ENCODE peak calls at places on chromosomes 1 and 21, in four cellular contexts. W is K562, Q is WTC11, C is HepG2. P is an unnamed sample.

GRCh38 chr1:18974005-18974404 is 17.5 kb upstream of the IFFO2 start:
- DNase-seq in W (no peak), Q (no peak), C (no peak), P (no peak)

GRCh38 chr1:85048296-85049064 is at the start of gene MCOLN3:
- DNase-seq in W (peak; percentile 28), Q (peak; percentile 68), C (no peak), P (peak; percentile 59)

GRCh38 chr1:100219879-100220278 is 29.8 kb downstream of the DBT start:
- DNase-seq in W (peak; percentile 9), Q (no peak), C (no peak), P (no peak)

GRCh38 chr1:113170519-113170918 is 97.5 kb downstream of the LRIG2 start:
- DNase-seq in W (no peak), Q (no peak), C (no peak), P (no peak)

GRCh38 chr1:238912148-238912547 is 474.2 kb upstream of the CHRM3 start:
- DNase-seq in W (no peak), Q (no peak), C (no peak), P (no peak)

GRCh38 chr21:16195476-16195875 is 465.7 kb downstream of the USP25 start:
- DNase-seq in W (no peak), Q (no peak), C (no peak), P (no peak)

GRCh38 chr1:6259491-6260362 is 1.2 kb downstream of the GPR153 start:
- DNase-seq in W (peak; percentile 90), Q (peak; percentile 90), C (peak; percentile 63), P (peak; percentile 95)

GRCh38 chr1:23913212-23913880 is at the start of gene CNR2:
- DNase-seq in W (no peak), Q (no peak), C (no peak), P (no peak)

GRCh38 chr1:68346192-68346808 is 103.5 kb downstream of the RPE65 start:
- DNase-seq in W (peak; percentile 19), Q (no peak), C (peak; percentile 4), P (peak; percentile 19)

GRCh38 chr1:230253150-230253549 is 173.0 kb downstream of the PGBD5 start:
- DNase-seq in W (no peak), Q (no peak), C (no peak), P (no peak)

GRCh38 chr1:86852737-86853408 is 61.1 kb downstream of the SELENOF start:
- DNase-seq in W (no peak), Q (no peak), C (peak; percentile 59), P (no peak)

GRCh38 chr1:211566431-211567025 is 12.4 kb downstream of the SLC30A1 start:
- DNase-seq in W (no peak), Q (no peak), C (no peak), P (no peak)

GRCh38 chr21:46144464-46145070 is 10.8 kb downstream of the FTCD start:
- DNase-seq in W (no peak), Q (no peak), C (no peak), P (no peak)

GRCh38 chr1:31444725-31445448 is 31.9 kb downstream of the SERINC2 start:
- DNase-seq in W (peak; percentile 25), Q (no peak), C (peak; percentile 97), P (no peak)

GRCh38 chr1:110328274-110328673 is 10.9 kb upstream of the RBM15 start:
- DNase-seq in W (peak; percentile 34), Q (no peak), C (no peak), P (no peak)

GRCh38 chr1:184425449-184426277 is 38.8 kb downstream of the C1orf21 start:
- DNase-seq in W (no peak), Q (no peak), C (no peak), P (no peak)

DNA sequence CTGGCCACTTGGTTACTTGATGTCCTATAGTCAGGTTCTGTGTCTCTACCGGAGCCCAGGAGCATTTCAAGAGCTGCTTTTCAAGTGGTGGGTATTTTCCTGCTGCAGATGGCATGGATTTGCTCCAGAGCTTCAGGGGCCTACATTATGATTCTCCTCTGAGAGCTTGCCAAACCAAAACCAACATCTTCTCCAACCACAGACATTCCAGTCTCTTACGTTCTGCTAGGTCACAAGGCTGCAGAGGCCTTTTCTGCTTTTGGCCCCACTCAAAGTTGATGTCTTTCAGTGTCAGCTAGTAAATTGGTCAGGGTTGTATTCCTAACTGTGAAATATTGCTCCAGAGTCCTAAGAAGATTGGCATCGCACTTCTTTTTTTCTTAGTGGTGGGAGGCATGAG is 14.7 kb upstream of the AQP10 start:
- DNase-seq in W (no peak), Q (no peak), C (no peak), P (no peak)
- TF ChIP-seq FOXJ3 in W (no peak), Q (no peak), C (no peak), P (no peak)

DNA sequence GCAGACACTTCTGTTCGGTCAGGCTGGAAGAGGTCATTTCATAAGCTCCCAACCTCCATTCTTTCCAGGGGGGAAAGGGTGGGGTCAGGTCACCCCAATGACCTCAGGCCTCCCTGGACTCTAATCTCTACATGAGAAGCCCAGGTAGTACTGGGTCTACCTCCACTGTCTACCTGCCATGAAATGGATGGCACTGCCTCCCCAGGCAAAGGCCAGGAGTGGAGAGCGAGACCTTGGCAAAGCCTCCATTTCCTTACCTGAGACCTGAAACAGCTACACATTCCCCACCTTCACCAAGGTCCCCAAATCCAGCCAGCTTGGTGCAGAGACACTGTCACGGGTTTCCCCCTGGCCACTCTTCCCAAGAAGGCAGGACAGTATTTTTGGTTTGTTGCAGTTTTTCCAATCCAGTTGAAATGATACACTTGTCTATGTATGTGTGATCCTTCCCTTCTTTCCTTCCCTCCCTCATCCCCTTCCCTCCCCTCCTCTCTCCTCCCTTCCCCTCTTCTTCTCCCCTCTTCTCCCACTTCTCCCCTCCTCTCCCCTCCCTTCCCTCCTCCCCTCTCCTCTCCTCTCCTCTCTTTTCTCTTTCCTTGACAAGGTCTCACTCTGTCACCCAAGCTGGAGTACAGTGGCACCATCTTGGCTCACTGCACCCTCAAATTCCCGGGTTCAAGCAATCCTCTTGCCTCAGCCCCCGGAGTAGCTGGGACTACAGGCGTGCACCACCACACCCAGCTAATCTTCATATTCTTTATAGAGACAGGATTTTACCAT is 16.1 kb downstream of the BTG2 start:
- DNase-seq in W (no peak), Q (no peak), C (no peak), P (no peak)
- TF ChIP-seq FOXJ3 in W (no peak), Q (no peak), C (no peak), P (no peak)

DNA sequence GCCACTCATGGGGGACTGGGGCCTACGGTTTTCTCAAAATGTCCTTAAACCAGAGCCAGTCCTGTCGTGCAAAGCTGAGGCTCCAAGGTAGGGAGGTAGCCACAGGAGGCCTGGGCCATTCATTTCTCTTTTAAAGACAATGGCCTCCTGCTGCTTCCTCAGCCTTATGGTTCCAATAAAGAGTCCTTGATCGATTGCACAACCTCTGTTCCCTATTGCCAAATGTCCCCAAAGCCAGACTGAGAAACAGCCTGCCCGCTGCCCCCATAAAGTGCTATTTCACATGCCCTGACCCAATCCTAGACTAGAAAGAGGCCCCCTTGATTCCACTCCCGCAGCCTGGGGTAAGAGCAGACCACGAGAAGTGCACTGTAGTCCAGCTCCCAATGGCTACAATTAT is 166.7 kb downstream of the CLIC6 start:
- DNase-seq in W (no peak), Q (no peak), C (peak; percentile 50), P (no peak)
- TF ChIP-seq FOXJ3 in W (no peak), Q (no peak), C (no peak), P (no peak)

GRCh38 chr1:3662080-3662671 is 9.9 kb downstream of the TP73 start:
- DNase-seq in W (no peak), Q (peak; percentile 7), C (no peak), P (no peak)
- TF ChIP-seq FOXJ3 in W (no peak), Q (no peak), C (no peak), P (no peak)

GRCh38 chr1:221174598-221174997 is 295.4 kb downstream of the HLX start:
- DNase-seq in W (peak; percentile 17), Q (peak; percentile 38), C (no peak), P (no peak)
- TF ChIP-seq FOXJ3 in W (no peak), Q (no peak), C (no peak), P (no peak)

P was measured in SK-N-SH.